ENCODE peak calls at places on chromosome 13, in seven cellular contexts. Z is transverse colon, Q is HCT116, O is HepG2, M is stomach, U is prostate gland, W is breast epithelium. N is an unnamed sample.

GRCh38 chr13:30576528-30576927 is 41.2 kb upstream of the USPL1 start:
- DNase-seq in Z (peak; percentile 11), Q (no peak), O (peak; percentile 1), M (no peak), U (peak; percentile 14), W (no peak), N (no peak)

GRCh38 chr13:51831519-51831918 is 13.5 kb downstream of the TMEM272 start:
- DNase-seq in Z (no peak), Q (no peak), O (no peak), M (no peak), U (no peak), W (no peak), N (no peak)

GRCh38 chr13:97976551-97977375 is 23.3 kb downstream of the IPO5 start:
- DNase-seq in Z (peak; percentile 16), Q (no peak), O (no peak), M (no peak), U (no peak), W (peak; percentile 66), N (peak; percentile 90)

GRCh38 chr13:98175823-98176222 is 1.2 kb downstream of the RNF113B start:
- DNase-seq in Z (no peak), Q (no peak), O (no peak), M (no peak), U (no peak), W (no peak), N (no peak)

GRCh38 chr13:61040180-61040579 is 375.5 kb downstream of the PCDH20 start:
- DNase-seq in Z (no peak), Q (no peak), O (no peak), M (no peak), U (no peak), W (no peak), N (no peak)

GRCh38 chr13:35630551-35631275 is 154.2 kb upstream of the MAB21L1 start:
- DNase-seq in Z (no peak), Q (peak; percentile 40), O (peak; percentile 52), M (no peak), U (peak; percentile 16), W (no peak), N (no peak)

GRCh38 chr13:75635101-75635620 is 969 bp upstream of the LMO7 start:
- DNase-seq in Z (no peak), Q (no peak), O (peak; percentile 24), M (no peak), U (no peak), W (no peak), N (no peak)

GRCh38 chr13:87274209-87274819 is 396.9 kb upstream of the SLITRK5 start:
- DNase-seq in Z (peak; percentile 17), Q (peak; percentile 39), O (peak; percentile 43), M (no peak), U (no peak), W (no peak), N (no peak)

GRCh38 chr13:76892488-76892887 is 6.3 kb upstream of the KCTD12 start:
- DNase-seq in Z (no peak), Q (no peak), O (no peak), M (no peak), U (no peak), W (no peak), N (no peak)

GRCh38 chr13:110525328-110526319 is 35.9 kb downstream of the RAB20 start:
- DNase-seq in Z (peak; percentile 46), Q (no peak), O (no peak), M (no peak), U (no peak), W (no peak), N (no peak)

GRCh38 chr13:51041710-51042109 is 69.4 kb downstream of the C13orf42 start:
- DNase-seq in Z (no peak), Q (no peak), O (no peak), M (no peak), U (no peak), W (no peak), N (no peak)

GRCh38 chr13:73835138-73835721 is 299.0 kb downstream of the KLF12 start:
- DNase-seq in Z (no peak), Q (peak; percentile 22), O (peak; percentile 39), M (no peak), U (no peak), W (no peak), N (no peak)

GRCh38 chr13:46126074-46126473 is 21.2 kb upstream of the CPB2 start:
- DNase-seq in Z (no peak), Q (no peak), O (no peak), M (no peak), U (no peak), W (no peak), N (no peak)

GRCh38 chr13:46124531-46124966 is 19.7 kb upstream of the CPB2 start:
- DNase-seq in Z (no peak), Q (no peak), O (no peak), M (no peak), U (no peak), W (no peak), N (peak; percentile 84)

GRCh38 chr13:46127336-46128023 is 22.6 kb upstream of the CPB2 start:
- DNase-seq in Z (no peak), Q (no peak), O (no peak), M (no peak), U (no peak), W (no peak), N (no peak)

GRCh38 chr13:46126552-46127171 is 21.8 kb upstream of the CPB2 start:
- DNase-seq in Z (peak; percentile 45), Q (peak; percentile 57), O (peak; percentile 75), M (peak; percentile 78), U (peak; percentile 67), W (peak; percentile 73), N (peak; percentile 85)

DNA sequence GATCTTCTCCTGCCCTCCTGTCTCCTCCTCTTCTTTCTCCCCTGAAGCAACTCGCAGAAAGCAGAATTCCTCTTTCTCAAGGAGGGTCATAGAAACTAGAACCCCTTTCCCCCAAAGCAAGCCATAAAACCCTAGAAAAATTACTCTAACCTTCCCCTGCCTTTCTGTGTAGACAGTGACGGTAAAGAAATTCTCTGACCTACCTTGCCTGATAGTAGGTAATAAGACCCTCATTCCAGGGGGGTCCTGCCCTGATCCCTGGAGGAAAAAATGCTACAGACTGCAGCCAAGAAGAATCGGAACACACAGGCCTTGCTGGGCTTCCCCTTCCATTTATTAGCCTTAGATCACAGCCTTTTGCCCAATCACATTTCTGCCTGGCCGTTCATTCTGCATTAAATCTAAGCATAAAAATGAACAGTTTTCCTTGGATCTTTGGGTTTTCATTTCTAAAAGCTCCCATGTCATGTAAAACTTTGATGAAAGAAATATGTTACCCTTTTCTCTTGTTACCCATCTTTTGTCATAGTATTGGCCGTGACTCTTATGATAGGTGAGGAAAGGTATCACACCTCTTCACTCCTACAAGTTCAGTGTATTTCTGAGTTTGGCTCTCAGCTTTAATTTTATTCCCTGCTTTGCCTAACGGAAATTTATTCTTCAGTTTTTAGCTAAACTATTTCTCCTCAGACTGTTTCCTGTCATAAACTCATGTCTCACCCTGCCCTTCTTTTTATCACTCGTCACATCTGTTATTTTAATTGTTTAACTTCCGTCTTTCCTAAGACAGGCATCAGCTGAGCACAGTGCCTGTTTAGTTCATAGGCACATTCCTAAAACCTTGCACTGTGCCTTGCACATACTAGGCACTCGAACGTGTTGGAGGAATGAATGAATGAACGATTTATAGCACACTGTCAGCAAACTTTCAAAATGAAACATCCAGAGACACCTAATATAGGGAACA is 20.4 kb upstream of the CPB2 start:
- DNase-seq in Z (no peak), Q (no peak), O (no peak), M (no peak), U (no peak), W (no peak), N (no peak)
- TF ChIP-seq POLR2AphosphoS5 in Z (no peak), Q (no peak), O (no peak), M (no peak), U (no peak), W (no peak), N (no peak)

DNA sequence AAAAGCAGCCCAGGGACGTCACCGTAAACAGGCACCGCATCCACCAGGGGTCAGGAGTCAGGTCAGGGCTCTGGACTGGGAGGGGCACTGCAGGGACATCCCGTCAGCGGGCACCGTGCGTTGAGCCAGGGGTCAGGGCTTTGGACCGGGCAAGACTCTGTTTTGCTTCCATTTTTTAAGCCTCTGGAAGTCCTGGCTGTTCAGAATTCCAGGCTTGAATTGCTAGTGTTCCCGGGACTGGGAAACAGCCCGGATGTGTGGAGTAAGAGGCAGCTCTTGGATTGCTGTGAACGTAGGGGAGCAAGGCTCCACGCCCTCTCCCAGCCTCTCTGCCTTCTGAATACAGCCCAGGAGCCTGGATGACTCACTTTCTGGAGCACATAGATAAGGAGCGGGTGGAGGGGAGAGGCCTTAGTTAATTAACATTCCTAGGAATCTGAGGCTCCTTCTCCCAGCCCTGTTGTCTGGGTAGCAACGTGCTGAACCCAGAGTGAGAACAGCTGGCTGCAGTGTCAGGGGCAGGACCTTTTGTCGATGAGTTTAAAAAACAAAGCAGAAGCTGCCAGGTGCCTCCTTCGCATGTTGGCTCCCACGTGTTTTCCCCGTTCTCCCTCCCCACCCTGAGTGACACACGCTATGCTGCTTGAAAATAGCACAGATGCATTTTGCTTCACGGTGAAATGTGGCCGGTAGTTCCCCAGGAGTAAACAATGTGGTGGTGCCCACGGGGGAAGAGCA is 21.9 kb downstream of the ATP11A start:
- DNase-seq in Z (peak; percentile 78), Q (peak; percentile 85), O (peak; percentile 76), M (peak; percentile 74), U (no peak), W (peak; percentile 66), N (peak; percentile 82)
- H3K4me3 ChIP-seq in Z (peak overlapping the region; percentile 11), Q (peak overlapping the region; percentile 31), O (peak overlapping the region; percentile 39), M (peak overlapping the region; percentile 7), U (no peak overlapping the region), W (peak overlapping the region; percentile 9), N (no peak overlapping the region)

DNA sequence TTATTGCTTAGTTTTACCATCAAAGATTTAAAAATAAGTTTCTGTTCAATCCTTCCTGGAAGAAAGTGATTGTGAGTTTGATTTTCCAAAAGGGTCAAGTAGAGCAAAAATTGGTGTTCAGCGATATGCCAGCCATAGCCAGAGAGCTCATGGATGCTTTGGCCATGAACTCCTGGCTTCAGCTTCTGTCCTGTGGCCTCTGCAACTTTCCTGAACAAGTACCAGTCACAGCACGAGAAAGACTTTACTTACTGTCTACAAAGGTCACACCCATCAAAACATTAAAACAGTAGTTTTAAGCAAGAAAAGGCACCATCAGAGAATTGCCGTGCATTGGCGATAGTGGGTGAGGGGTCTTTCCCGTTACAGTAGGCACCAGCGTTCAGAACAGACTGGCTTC is 753.0 kb upstream of the SGCG start:
- DNase-seq in Z (no peak), Q (no peak), O (no peak), M (no peak), U (no peak), W (no peak), N (no peak)
- TF ChIP-seq POLR2A in Z (no peak), Q (no peak), O (no peak), M (no peak), U (no peak), W (no peak), N (no peak)

GRCh38 chr13:46140044-46140443 is 35.2 kb upstream of the CPB2 start:
- DNase-seq in Z (no peak), Q (no peak), O (no peak), M (no peak), U (no peak), W (no peak), N (no peak)

GRCh38 chr13:46134961-46135522 is 30.2 kb upstream of the CPB2 start:
- DNase-seq in Z (no peak), Q (peak; percentile 34), O (peak; percentile 78), M (peak; percentile 47), U (peak; percentile 87), W (no peak), N (no peak)

GRCh38 chr13:46134494-46134893 is 29.7 kb upstream of the CPB2 start:
- DNase-seq in Z (no peak), Q (no peak), O (no peak), M (no peak), U (no peak), W (no peak), N (no peak)

GRCh38 chr13:46136688-46137087 is 31.9 kb upstream of the CPB2 start:
- DNase-seq in Z (no peak), Q (no peak), O (no peak), M (no peak), U (no peak), W (no peak), N (no peak)

GRCh38 chr13:46137627-46138026 is 32.8 kb upstream of the CPB2 start:
- DNase-seq in Z (no peak), Q (no peak), O (no peak), M (no peak), U (no peak), W (no peak), N (no peak)
- TF ChIP-seq POLR2AphosphoS5 in Z (no peak), Q (no peak), O (no peak), M (no peak), U (no peak), W (no peak), N (no peak)

N was measured in spleen.